ENCODE peak calls at places on chromosomes 3 and 15, in five cellular contexts. P is foreskin fibroblast, L is HT1080, B is foreskin keratinocyte, E is AG04450. S is an unnamed sample.

GRCh38 chr3:48402907-48403306 is 27.0 kb downstream of the PLXNB1 start:
- DNase-seq in P (no peak), L (no peak), B (no peak), E (no peak), S (no peak)

GRCh38 chr15:34514251-34514760 is 69.1 kb downstream of the GOLGA8B start:
- DNase-seq in P (peak; percentile 16), L (peak; percentile 39), B (no peak), E (no peak), S (no peak)

GRCh38 chr15:66155065-66155464 is 98.5 kb downstream of the MEGF11 start:
- DNase-seq in P (no peak), L (no peak), B (no peak), E (no peak), S (no peak)

GRCh38 chr15:80317389-80318169 is 65.6 kb upstream of the CTXND1 start:
- DNase-seq in P (peak; percentile 92), L (peak; percentile 86), B (peak; percentile 70), E (peak; percentile 79), S (no peak)

GRCh38 chr15:95664435-95664834 is 666.1 kb upstream of the NR2F2 start:
- DNase-seq in P (no peak), L (no peak), B (no peak), E (no peak), S (no peak)

GRCh38 chr3:66139415-66139814 is 81.4 kb upstream of the SLC25A26 start:
- DNase-seq in P (no peak), L (no peak), B (no peak), E (no peak), S (no peak)

GRCh38 chr3:94413721-94414106 is 350.9 kb downstream of the NSUN3 start:
- DNase-seq in P (peak; percentile 32), L (peak; percentile 66), B (peak; percentile 76), E (peak; percentile 69), S (no peak)

GRCh38 chr15:71458089-71458660 is 342.9 kb downstream of the THSD4 start:
- DNase-seq in P (no peak), L (no peak), B (no peak), E (no peak), S (no peak)

GRCh38 chr3:110070539-110070916 is 733.2 kb upstream of the DPPA4 start:
- DNase-seq in P (no peak), L (no peak), B (no peak), E (no peak), S (no peak)

GRCh38 chr3:58325525-58325992 is 7.1 kb upstream of the PXK start:
- DNase-seq in P (no peak), L (no peak), B (no peak), E (no peak), S (no peak)

GRCh38 chr15:73370151-73370550 is 1.4 kb upstream of the HCN4 start:
- DNase-seq in P (no peak), L (no peak), B (no peak), E (no peak), S (no peak)

GRCh38 chr3:13538520-13539284 is 10.2 kb upstream of the FBLN2 start:
- DNase-seq in P (no peak), L (no peak), B (no peak), E (no peak), S (no peak)

GRCh38 chr3:108085821-108086350 is 4.9 kb downstream of the CD47 start:
- DNase-seq in P (no peak), L (no peak), B (peak; percentile 44), E (no peak), S (no peak)

GRCh38 chr3:81279481-81280273 is 481.8 kb downstream of the GBE1 start:
- DNase-seq in P (no peak), L (no peak), B (no peak), E (no peak), S (no peak)

GRCh38 chr3:60316121-60316783 is 935.0 kb downstream of the FHIT start:
- DNase-seq in P (no peak), L (no peak), B (no peak), E (peak; percentile 33), S (no peak)

GRCh38 chr15:52233405-52233804 is 42.2 kb upstream of the GNB5 start:
- DNase-seq in P (peak; percentile 60), L (no peak), B (no peak), E (no peak), S (no peak)

GRCh38 chr15:26260517-26261133 is 397.5 kb upstream of the ATP10A start:
- DNase-seq in P (no peak), L (peak; percentile 23), B (no peak), E (no peak), S (no peak)

GRCh38 chr3:195563317-195563716 is 20.2 kb upstream of the PPP1R2 start:
- DNase-seq in P (no peak), L (no peak), B (no peak), E (no peak), S (no peak)

S was measured in HCT116.